ENCODE peak calls at places on chromosomes 13 and 19, in eight cellular contexts. C, O, H, S, R, Y, G and U are unnamed samples.

GRCh38 chr13:26721251-26721939 is 39.2 kb downstream of the GPR12 start:
- DNase-seq in R (peak), S (peak), O (no peak), G (no peak), Y (peak), H (no peak), C (no peak), U (no peak)

GRCh38 chr19:44800461-44800860 is 8.4 kb upstream of the BCAM start:
- DNase-seq in R (peak), O (peak), S (peak), H (peak), Y (peak), G (peak), C (peak), U (peak)

GRCh38 chr13:20411638-20412342 is 113.9 kb downstream of the CRYL1 start:
- DNase-seq in G (no peak), S (no peak), C (no peak), H (no peak), Y (peak), R (peak), O (no peak), U (peak)

GRCh38 chr19:37953125-37953524 is 46.1 kb downstream of the SIPA1L3 start:
- DNase-seq in H (no peak), C (peak), R (no peak), Y (no peak), G (no peak), S (no peak), O (no peak), U (no peak)

GRCh38 chr19:48390188-48391099 is 907 bp downstream of the KDELR1 start:
- DNase-seq in Y (peak), C (peak), H (peak), G (peak), O (no peak), R (peak), S (peak), U (peak)

GRCh38 chr13:98658131-98658530 is 81.2 kb upstream of the STK24 start:
- DNase-seq in S (no peak), O (no peak), R (no peak), G (no peak), H (no peak), C (peak), Y (no peak), U (no peak)

GRCh38 chr13:23796546-23796945 is 92.7 kb downstream of the MIPEP start:
- DNase-seq in H (no peak), G (no peak), R (no peak), O (no peak), C (peak), Y (no peak), S (peak), U (no peak)

GRCh38 chr19:4775627-4776152 is 15.8 kb upstream of the FEM1A start:
- DNase-seq in S (no peak), Y (no peak), O (no peak), H (no peak), C (no peak), R (no peak), G (no peak), U (no peak)

GRCh38 chr19:31144069-31144468 is 205.2 kb downstream of the TSHZ3 start:
- DNase-seq in C (no peak), Y (no peak), S (peak), H (no peak), O (no peak), R (no peak), G (no peak), U (no peak)

GRCh38 chr13:44715287-44716224 is 139.4 kb upstream of the TSC22D1 start:
- DNase-seq in Y (no peak), H (no peak), G (no peak), R (no peak), O (no peak), S (no peak), C (peak), U (no peak)

GRCh38 chr19:12969292-12969988 is at the start of gene DAND5:
- DNase-seq in H (no peak), S (no peak), Y (no peak), R (no peak), G (peak), O (no peak), C (peak), U (no peak)

GRCh38 chr13:93862259-93862658 is 617.2 kb downstream of the DCT start:
- DNase-seq in H (no peak), C (peak), R (no peak), O (no peak), Y (no peak), S (peak), G (no peak), U (no peak)

GRCh38 chr13:113390874-113391497 is 27.1 kb upstream of the GRTP1 start:
- DNase-seq in Y (no peak), R (no peak), S (no peak), C (no peak), G (no peak), O (no peak), H (peak), U (no peak)

GRCh38 chr13:99151516-99151915 is 49.1 kb upstream of the UBAC2 start:
- DNase-seq in H (no peak), S (peak), O (no peak), G (no peak), C (peak), Y (peak), R (no peak), U (no peak)

GRCh38 chr13:100024023-100024422 is 42.4 kb downstream of the ZIC2 start:
- DNase-seq in G (no peak), Y (no peak), R (no peak), H (no peak), S (no peak), O (no peak), C (no peak), U (no peak)

GRCh38 chr19:13644648-13645047 is 119.7 kb upstream of the MRI1 start:
- DNase-seq in G (no peak), O (no peak), H (no peak), S (no peak), Y (peak), R (no peak), C (no peak), U (no peak)

GRCh38 chr19:30419581-30420180 is 47.5 kb downstream of the ZNF536 start:
- DNase-seq in Y (no peak), G (peak), S (no peak), C (peak), H (no peak), O (no peak), R (no peak), U (no peak)

GRCh38 chr19:32200312-32201038 is 144.9 kb upstream of the ZNF507 start:
- DNase-seq in C (no peak), H (peak), S (no peak), G (peak), O (no peak), Y (no peak), R (no peak), U (no peak)

GRCh38 chr13:33349314-33349995 is 63.9 kb upstream of the STARD13 start:
- DNase-seq in Y (no peak), R (no peak), H (peak), O (no peak), G (no peak), S (no peak), C (peak), U (no peak)

GRCh38 chr19:40661616-40662015 is 28.8 kb downstream of the NUMBL start:
- DNase-seq in C (no peak), G (no peak), H (no peak), O (no peak), R (no peak), S (no peak), Y (no peak), U (no peak)

GRCh38 chr19:40659566-40659965 is 30.9 kb downstream of the NUMBL start:
- DNase-seq in S (no peak), H (no peak), Y (no peak), O (no peak), G (no peak), R (no peak), C (no peak), U (no peak)

GRCh38 chr19:40666803-40667438 is 23.5 kb downstream of the NUMBL start:
- DNase-seq in H (no peak), R (peak), G (no peak), C (no peak), O (no peak), S (no peak), Y (no peak), U (no peak)

GRCh38 chr19:40663712-40664692 is 26.4 kb downstream of the NUMBL start:
- DNase-seq in H (no peak), C (peak), Y (peak), G (no peak), O (no peak), R (no peak), S (no peak), U (peak)

DNA sequence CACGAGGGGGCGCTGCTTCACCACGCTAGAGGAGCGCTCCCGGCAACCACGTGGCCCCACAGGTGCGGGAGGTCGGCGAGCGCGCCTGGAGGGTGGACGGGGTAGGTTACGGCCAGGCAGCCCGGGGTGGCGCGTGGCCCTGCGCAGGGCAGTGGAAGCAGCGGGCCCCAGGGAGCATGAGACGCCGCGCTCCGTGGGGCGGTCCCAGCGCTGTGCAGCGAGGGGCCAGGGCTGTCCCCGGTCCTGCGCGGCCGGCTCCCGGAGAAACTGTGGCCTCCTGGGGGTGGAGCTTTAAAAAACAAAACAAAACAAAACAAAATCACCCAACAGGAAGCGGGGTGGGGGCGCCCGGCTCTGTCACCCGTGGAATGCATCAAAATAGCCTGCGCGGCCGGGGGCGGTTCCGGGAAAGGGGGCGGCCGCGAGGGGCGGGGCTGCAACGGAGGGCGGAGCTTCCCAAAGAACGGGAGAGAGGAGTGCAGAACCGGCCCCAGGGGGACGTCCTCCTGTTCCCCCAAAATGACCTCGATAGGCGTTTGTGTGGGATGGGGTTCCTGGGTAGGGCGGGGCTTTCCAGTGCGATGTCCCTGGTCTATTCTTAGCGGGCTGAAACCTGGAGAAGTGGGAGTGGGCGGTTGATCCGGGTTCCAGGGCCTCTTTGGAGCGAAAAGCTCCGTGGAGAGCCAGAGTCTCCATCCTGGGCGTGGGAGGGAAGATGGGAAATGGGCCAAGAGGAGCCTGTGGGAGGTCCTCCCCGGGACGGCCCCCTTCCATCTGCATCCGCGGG is 27.3 kb downstream of the NUMBL start:
- DNase-seq in O (peak), C (peak), H (peak), G (peak), S (peak), R (peak), Y (peak), U (peak)
- TF ChIP-seq CTCF in O (peak), C (peak), H (peak), G (peak), S (no peak), R (peak), Y (peak), U (peak)

GRCh38 chr19:50401505-50402450 is 17.0 kb upstream of the SPIB start:
- DNase-seq in C (no peak), R (peak), O (no peak), H (no peak), Y (no peak), S (no peak), G (no peak), U (no peak)
- TF ChIP-seq CTCF in C (no peak), R (no peak), O (no peak), H (no peak), Y (no peak), S (no peak), G (no peak), U (no peak)

GRCh38 chr19:54189668-54190502 is 505 bp upstream of the MBOAT7 start:
- DNase-seq in H (peak), C (peak), O (peak), Y (peak), S (peak), R (peak), G (peak), U (peak)

GRCh38 chr19:54190942-54191670 is at the start of gene TSEN34:
- DNase-seq in C (peak), O (no peak), Y (peak), S (peak), G (no peak), R (peak), H (peak), U (peak)

GRCh38 chr19:54190503-54190941 is 586 bp upstream of the TSEN34 start:
- DNase-seq in R (peak), Y (peak), O (peak), C (peak), G (peak), S (peak), H (peak), U (peak)

GRCh38 chr19:54188224-54188871 is 1.0 kb downstream of the MBOAT7 start:
- DNase-seq in C (peak), O (no peak), R (peak), H (no peak), Y (no peak), G (no peak), S (peak), U (no peak)

GRCh38 chr19:54189020-54189667 is at the start of gene MBOAT7:
- DNase-seq in Y (no peak), O (no peak), S (no peak), C (no peak), G (no peak), R (peak), H (no peak), U (peak)
- TF ChIP-seq CTCF in Y (peak), O (no peak), S (no peak), C (no peak), G (no peak), R (peak), H (no peak), U (peak)

GRCh38 chr13:29266261-29266660 is 329.2 kb downstream of the SLC7A1 start:
- DNase-seq in Y (no peak), H (no peak), C (no peak), S (no peak), G (no peak), O (no peak), R (no peak), U (no peak)
- TF ChIP-seq CTCF in Y (no peak), H (no peak), C (no peak), S (no peak), G (no peak), O (no peak), R (no peak), U (no peak)

GRCh38 chr19:34767967-34768366 is 5.0 kb downstream of the ZNF599 start:
- DNase-seq in O (no peak), C (no peak), R (no peak), S (no peak), G (no peak), H (no peak), Y (no peak), U (no peak)

GRCh38 chr19:34774857-34775256 is 1.8 kb upstream of the ZNF599 start:
- DNase-seq in O (no peak), S (no peak), Y (no peak), H (no peak), G (no peak), C (no peak), R (no peak), U (no peak)

GRCh38 chr19:34778342-34778741 is 5.3 kb upstream of the ZNF599 start:
- DNase-seq in Y (no peak), C (no peak), H (no peak), O (no peak), S (no peak), R (no peak), G (no peak), U (no peak)

GRCh38 chr19:34773555-34773864 is 495 bp upstream of the ZNF599 start:
- DNase-seq in Y (no peak), G (no peak), C (no peak), O (no peak), S (no peak), H (no peak), R (no peak), U (no peak)

GRCh38 chr19:34772697-34773554 is at the start of gene ZNF599:
- DNase-seq in G (peak), S (peak), Y (peak), R (peak), O (peak), H (peak), C (peak), U (peak)
- TF ChIP-seq CTCF in G (no peak), S (no peak), Y (no peak), R (no peak), O (no peak), H (no peak), C (no peak), U (no peak)

DNA sequence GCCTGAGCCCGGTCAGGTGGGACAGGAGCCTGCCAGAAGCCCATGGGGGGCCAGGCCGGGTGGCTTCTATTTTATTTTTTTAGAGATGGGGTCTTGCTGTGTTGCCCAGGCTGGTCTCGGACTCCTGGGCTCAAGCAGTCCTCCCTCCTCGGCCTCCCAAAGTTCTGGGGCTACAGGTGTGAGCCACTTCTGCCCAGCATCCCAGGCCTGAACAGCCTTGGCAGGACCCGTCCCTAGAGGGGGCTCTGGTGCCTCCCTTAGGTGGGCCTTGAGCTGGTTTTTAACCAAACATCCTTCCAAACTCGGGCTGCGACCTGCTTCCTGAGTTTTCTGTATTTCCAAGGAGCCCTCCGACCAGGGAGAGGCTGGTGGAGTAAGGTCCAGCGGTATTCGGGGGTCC is 10.5 kb downstream of the COMP start:
- DNase-seq in C (no peak), R (no peak), G (no peak), Y (no peak), O (no peak), S (no peak), H (no peak), U (no peak)
- TF ChIP-seq CTCF in C (peak), R (no peak), G (no peak), Y (peak), O (no peak), S (peak), H (no peak), U (no peak)

DNA sequence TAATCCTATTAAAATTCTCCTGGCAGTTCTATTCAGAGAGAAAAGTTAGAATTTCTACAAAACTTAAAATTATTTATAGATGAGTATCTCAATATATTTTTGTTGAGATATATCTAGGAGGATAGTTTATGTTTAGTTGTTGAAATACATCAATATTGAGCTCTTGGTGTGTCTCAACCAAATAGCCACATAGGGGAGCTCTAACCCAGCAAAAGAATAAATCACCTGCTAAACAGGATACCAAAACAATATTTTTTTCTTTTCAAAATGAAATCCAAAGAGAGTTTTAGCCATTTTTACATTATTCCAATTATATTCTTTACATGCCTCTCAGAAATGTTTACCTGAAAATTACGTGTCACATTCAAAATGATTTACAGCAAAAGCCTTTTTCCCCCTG is 954.7 kb downstream of the SLITRK6 start:
- DNase-seq in Y (no peak), G (no peak), O (no peak), S (peak), H (no peak), C (no peak), R (no peak), U (no peak)
- TF ChIP-seq CTCF in Y (no peak), G (peak), O (peak), S (peak), H (no peak), C (peak), R (no peak), U (peak)

GRCh38 chr19:10295305-10295846 is 5.6 kb downstream of the ICAM5 start:
- DNase-seq in O (no peak), H (no peak), G (no peak), S (peak), R (peak), C (peak), Y (peak), U (peak)

GRCh38 chr19:10292789-10293636 is 3.3 kb downstream of the ICAM5 start:
- DNase-seq in G (no peak), R (peak), Y (no peak), O (no peak), H (no peak), S (no peak), C (no peak), U (no peak)

GRCh38 chr19:10293637-10294367 is 4.0 kb downstream of the ICAM5 start:
- DNase-seq in C (no peak), Y (no peak), H (no peak), G (no peak), R (no peak), S (no peak), O (no peak), U (no peak)

GRCh38 chr19:10294368-10294697 is 4.6 kb downstream of the ICAM5 start:
- DNase-seq in Y (no peak), R (no peak), C (peak), G (no peak), O (no peak), S (no peak), H (no peak), U (no peak)

GRCh38 chr19:10295847-10296591 is 6.3 kb downstream of the ICAM5 start:
- DNase-seq in H (no peak), O (no peak), C (no peak), G (no peak), R (no peak), S (no peak), Y (no peak), U (no peak)
- TF ChIP-seq CTCF in H (no peak), O (no peak), C (no peak), G (no peak), R (no peak), S (no peak), Y (no peak), U (no peak)